ENCODE peak calls at places on chromosomes 12 and 14, in eight cellular contexts. A is left ventricle myocardium inferior, S is fibroblast of lung, I is colonic mucosa, X is Panc1, J is esophagus squamous epithelium, K is heart left ventricle, Z is tibial artery. D is an unnamed sample.

GRCh38 chr12:6548556-6549378 is 7.1 kb downstream of the IFFO1 start:
- DNase-seq in A (no peak), S (peak; percentile 75), I (no peak), X (no peak), J (no peak), K (no peak), Z (no peak), D (no peak)

GRCh38 chr14:30444451-30444850 is 114.5 kb upstream of the G2E3 start:
- DNase-seq in A (no peak), S (no peak), I (no peak), X (no peak), J (no peak), K (no peak), Z (no peak), D (no peak)

GRCh38 chr12:56785141-56785865 is 22.2 kb downstream of the HSD17B6 start:
- DNase-seq in A (no peak), S (no peak), I (no peak), X (no peak), J (no peak), K (no peak), Z (no peak), D (no peak)

GRCh38 chr12:126510630-126511029 is 1445.4 kb downstream of the AACS start:
- DNase-seq in A (no peak), S (no peak), I (no peak), X (no peak), J (no peak), K (no peak), Z (no peak), D (no peak)

GRCh38 chr14:25121342-25122129 is 71.6 kb upstream of the STXBP6 start:
- DNase-seq in A (no peak), S (peak; percentile 92), I (no peak), X (no peak), J (no peak), K (no peak), Z (no peak), D (no peak)

GRCh38 chr14:99143126-99143525 is 128.9 kb downstream of the BCL11B start:
- DNase-seq in A (no peak), S (no peak), I (no peak), X (no peak), J (no peak), K (no peak), Z (peak; percentile 3), D (no peak)

GRCh38 chr12:5745251-5745888 is 199.7 kb downstream of the ANO2 start:
- DNase-seq in A (peak; percentile 66), S (peak; percentile 58), I (peak; percentile 77), X (peak; percentile 28), J (no peak), K (peak; percentile 72), Z (peak; percentile 74), D (peak; percentile 75)

GRCh38 chr12:62802981-62803380 is 132.0 kb downstream of the PPM1H start:
- DNase-seq in A (no peak), S (peak; percentile 18), I (no peak), X (no peak), J (no peak), K (no peak), Z (no peak), D (no peak)

GRCh38 chr14:23118506-23119361 is at the start of gene CEBPE:
- DNase-seq in A (no peak), S (no peak), I (no peak), X (no peak), J (no peak), K (no peak), Z (no peak), D (peak; percentile 79)

GRCh38 chr14:65346895-65347294 is 65.6 kb upstream of the FUT8 start:
- DNase-seq in A (no peak), S (peak; percentile 19), I (no peak), X (no peak), J (no peak), K (peak; percentile 14), Z (peak; percentile 35), D (no peak)

GRCh38 chr12:112876506-112876905 is 30.3 kb upstream of the OAS1 start:
- DNase-seq in A (no peak), S (no peak), I (no peak), X (no peak), J (no peak), K (no peak), Z (no peak), D (no peak)

GRCh38 chr12:27083861-27084271 is 1.5 kb upstream of the C12orf71 start:
- DNase-seq in A (no peak), S (peak; percentile 80), I (no peak), X (no peak), J (no peak), K (no peak), Z (peak; percentile 25), D (no peak)

GRCh38 chr14:39680777-39681176 is 248.5 kb upstream of the FBXO33 start:
- DNase-seq in A (no peak), S (no peak), I (no peak), X (no peak), J (no peak), K (no peak), Z (no peak), D (no peak)

GRCh38 chr12:54052745-54053624 is 650 bp upstream of the HOXC4 start:
- DNase-seq in A (no peak), S (peak; percentile 14), I (no peak), X (no peak), J (no peak), K (no peak), Z (no peak), D (peak; percentile 81)
- H3K27ac ChIP-seq in A (peak overlapping the region; percentile 23), S (no peak overlapping the region), I (no peak overlapping the region), X (peak overlapping the region; percentile 39), J (peak overlapping the region; percentile 91), K (no peak overlapping the region), Z (peak overlapping the region; percentile 69), D (peak overlapping the region; percentile 91)

GRCh38 chr14:36518031-36518585 is 1.9 kb downstream of the NKX2-1 start:
- DNase-seq in A (no peak), S (no peak), I (no peak), X (no peak), J (no peak), K (no peak), Z (no peak), D (no peak)

GRCh38 chr14:36515896-36516718 is 3.9 kb downstream of the NKX2-1 start:
- DNase-seq in A (no peak), S (no peak), I (no peak), X (no peak), J (no peak), K (no peak), Z (no peak), D (no peak)

GRCh38 chr14:36515105-36515593 is 4.9 kb downstream of the NKX2-1 start:
- DNase-seq in A (no peak), S (no peak), I (no peak), X (no peak), J (no peak), K (no peak), Z (no peak), D (no peak)

GRCh38 chr14:36517242-36518030 is 2.6 kb downstream of the NKX2-1 start:
- DNase-seq in A (no peak), S (no peak), I (no peak), X (no peak), J (no peak), K (no peak), Z (no peak), D (no peak)

GRCh38 chr14:36516719-36517241 is 3.3 kb downstream of the NKX2-1 start:
- DNase-seq in A (no peak), S (no peak), I (no peak), X (no peak), J (no peak), K (no peak), Z (no peak), D (no peak)
- H3K9me3 ChIP-seq in A (no peaks in the 10 kb centered on the region), S (no peaks in the 10 kb centered on the region), I (no peaks in the 10 kb centered on the region), X (no peaks in the 10 kb centered on the region), J (no peaks in the 10 kb centered on the region), K (no peaks in the 10 kb centered on the region), Z (no peaks in the 10 kb centered on the region), D (no peaks in the 10 kb centered on the region)

GRCh38 chr12:64475518-64475917 is 23.6 kb downstream of the TBK1 start:
- DNase-seq in A (no peak), S (no peak), I (no peak), X (no peak), J (no peak), K (no peak), Z (no peak), D (no peak)

GRCh38 chr12:64476844-64477243 is 24.9 kb downstream of the TBK1 start:
- DNase-seq in A (no peak), S (no peak), I (no peak), X (no peak), J (no peak), K (no peak), Z (no peak), D (no peak)

GRCh38 chr12:64480148-64480547 is 28.2 kb downstream of the TBK1 start:
- DNase-seq in A (no peak), S (peak; percentile 35), I (no peak), X (no peak), J (no peak), K (no peak), Z (no peak), D (no peak)

GRCh38 chr12:64473176-64473575 is 21.3 kb downstream of the TBK1 start:
- DNase-seq in A (no peak), S (no peak), I (no peak), X (no peak), J (no peak), K (no peak), Z (no peak), D (no peak)

DNA sequence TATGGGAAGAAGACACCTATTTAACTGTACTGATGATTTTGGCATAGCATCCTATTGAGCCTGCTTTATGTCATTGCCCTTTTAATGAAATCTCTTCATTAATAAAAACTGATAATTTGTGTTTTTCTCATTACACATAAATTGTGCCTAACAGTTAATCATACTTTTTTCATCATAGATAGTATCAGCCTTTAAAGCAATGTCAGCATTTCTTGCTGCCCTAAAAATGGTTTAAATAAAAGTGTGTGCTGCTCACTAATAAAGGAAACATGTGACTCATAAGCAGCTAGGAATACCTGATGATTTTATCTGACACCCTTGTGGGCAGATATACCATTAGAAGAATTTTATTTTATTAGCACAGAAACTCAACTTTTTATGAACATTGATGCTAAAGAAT is 26.7 kb downstream of the TBK1 start:
- DNase-seq in A (no peak), S (no peak), I (no peak), X (no peak), J (no peak), K (no peak), Z (no peak), D (no peak)
- H3K36me3 ChIP-seq in A (peaks cover 82% of the 10 kb centered on the region), S (peaks cover 6% of the 10 kb centered on the region), I (no peaks in the 10 kb centered on the region), X (peaks cover 36% of the 10 kb centered on the region), J (peaks cover 4% of the 10 kb centered on the region), K (peaks cover 90% of the 10 kb centered on the region), Z (peaks cover 48% of the 10 kb centered on the region), D (peaks cover 100% of the 10 kb centered on the region)

DNA sequence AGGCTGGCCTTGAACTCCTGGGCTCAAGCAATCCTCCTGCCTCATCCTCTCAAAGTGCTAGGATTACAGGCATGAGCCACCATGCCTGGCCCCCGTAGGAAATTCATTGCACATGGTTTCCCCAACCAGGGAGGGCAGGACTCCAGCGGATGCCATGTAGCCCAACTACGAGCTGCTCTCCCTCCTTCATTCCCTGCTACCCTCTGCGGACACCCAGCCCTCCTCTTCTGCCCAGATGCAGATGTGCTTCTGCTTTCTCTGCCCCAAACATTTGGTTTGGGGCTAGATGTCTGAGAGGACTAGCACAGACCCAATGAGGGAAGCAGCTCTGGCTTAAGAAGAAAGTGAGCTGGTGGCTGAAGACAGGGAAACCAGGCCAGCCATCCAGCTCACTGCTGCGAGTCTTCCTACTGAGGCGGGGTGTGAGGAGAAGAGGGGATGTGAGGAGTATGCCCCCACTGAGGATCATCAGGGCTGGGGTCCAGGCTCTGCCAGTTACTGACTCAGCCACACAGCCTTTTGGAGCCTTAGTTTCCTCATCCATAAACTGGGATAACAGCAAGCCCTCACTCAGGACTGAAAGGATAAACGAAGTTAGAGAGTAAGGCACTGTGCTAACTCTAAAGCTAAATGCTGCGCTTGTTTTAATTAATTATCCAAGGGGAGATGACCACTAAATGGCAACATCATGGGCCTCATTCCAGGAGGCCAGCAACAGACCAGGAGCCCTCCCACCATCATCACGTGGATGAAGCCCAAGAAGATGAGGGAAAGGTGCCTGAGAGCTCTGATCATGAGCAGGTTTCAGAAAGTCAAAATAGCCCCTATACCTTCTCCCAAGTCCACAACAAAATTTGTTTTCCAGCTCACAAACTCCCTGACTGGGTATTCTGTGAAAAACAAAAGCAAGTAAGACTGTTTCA is 10.9 kb downstream of the CTDSP2 start:
- DNase-seq in A (no peak), S (no peak), I (no peak), X (no peak), J (no peak), K (no peak), Z (no peak), D (no peak)
- H3K27ac ChIP-seq in A (peak overlapping the region; percentile 100), S (peak overlapping the region; percentile 59), I (peak overlapping the region; percentile 66), X (peak overlapping the region; percentile 83), J (peak overlapping the region; percentile 21), K (peak overlapping the region; percentile 100), Z (peak overlapping the region; percentile 100), D (peak overlapping the region; percentile 74)